ENCODE peak calls at places on chromosome 22, in seven cellular contexts. One of them, this sample, is unnamed.

GRCh38 chr22:17924735-17925727 is 99.3 kb downstream of the MICAL3 start:
- DNase-seq in stimulated activated CD4-positive, alpha-beta T cell treated with anti-CD3 and anti-CD28 coated beads, Interleukin-4, amount 100 ng/mL, for 48 hours: no peak
- DNase-seq in sciatic nerve: peak; percentile 45
- DNase-seq in NCI-H1092 treated with DMSO at 0.1 percent for 48 hours: no peak
- DNase-seq in stimulated activated CD8-positive, alpha-beta memory T cell treated with anti-CD3 and anti-CD28 coated beads, Interleukin-4, amount 100 ng/mL, for 1 hour: no peak
- DNase-seq in NCI-H524: no peak
- DNase-seq in glutamatergic neuron: no peak
- DNase-seq in this sample: no peak

GRCh38 chr22:39254789-39255298 is 10.1 kb upstream of the PDGFB start:
- DNase-seq in glutamatergic neuron: no peak
- DNase-seq in NCI-H524: no peak
- DNase-seq in stimulated activated CD8-positive, alpha-beta memory T cell treated with anti-CD3 and anti-CD28 coated beads, Interleukin-4, amount 100 ng/mL, for 1 hour: no peak
- DNase-seq in sciatic nerve: no peak
- DNase-seq in NCI-H1092 treated with DMSO at 0.1 percent for 48 hours: no peak
- DNase-seq in stimulated activated CD4-positive, alpha-beta T cell treated with anti-CD3 and anti-CD28 coated beads, Interleukin-4, amount 100 ng/mL, for 48 hours: no peak
- DNase-seq in this sample: no peak

GRCh38 chr22:49934144-49934890 is 15.9 kb downstream of the CRELD2 start:
- DNase-seq in glutamatergic neuron: no peak
- DNase-seq in stimulated activated CD8-positive, alpha-beta memory T cell treated with anti-CD3 and anti-CD28 coated beads, Interleukin-4, amount 100 ng/mL, for 1 hour: no peak
- DNase-seq in NCI-H524: peak; percentile 15
- DNase-seq in sciatic nerve: no peak
- DNase-seq in stimulated activated CD4-positive, alpha-beta T cell treated with anti-CD3 and anti-CD28 coated beads, Interleukin-4, amount 100 ng/mL, for 48 hours: no peak
- DNase-seq in NCI-H1092 treated with DMSO at 0.1 percent for 48 hours: no peak
- DNase-seq in this sample: no peak

GRCh38 chr22:27984001-27984695 is 65.1 kb upstream of the PITPNB start:
- DNase-seq in stimulated activated CD4-positive, alpha-beta T cell treated with anti-CD3 and anti-CD28 coated beads, Interleukin-4, amount 100 ng/mL, for 48 hours: no peak
- DNase-seq in glutamatergic neuron: no peak
- DNase-seq in NCI-H524: no peak
- DNase-seq in stimulated activated CD8-positive, alpha-beta memory T cell treated with anti-CD3 and anti-CD28 coated beads, Interleukin-4, amount 100 ng/mL, for 1 hour: no peak
- DNase-seq in sciatic nerve: no peak
- DNase-seq in NCI-H1092 treated with DMSO at 0.1 percent for 48 hours: no peak
- DNase-seq in this sample: no peak

GRCh38 chr22:22709719-22710445 is 65.5 kb downstream of the GGTLC2 start:
- DNase-seq in sciatic nerve: no peak
- DNase-seq in stimulated activated CD8-positive, alpha-beta memory T cell treated with anti-CD3 and anti-CD28 coated beads, Interleukin-4, amount 100 ng/mL, for 1 hour: no peak
- DNase-seq in glutamatergic neuron: no peak
- DNase-seq in stimulated activated CD4-positive, alpha-beta T cell treated with anti-CD3 and anti-CD28 coated beads, Interleukin-4, amount 100 ng/mL, for 48 hours: no peak
- DNase-seq in NCI-H524: peak; percentile 38
- DNase-seq in NCI-H1092 treated with DMSO at 0.1 percent for 48 hours: no peak
- DNase-seq in this sample: no peak

GRCh38 chr22:41305646-41306045 is 4.3 kb downstream of the ZC3H7B start:
- DNase-seq in sciatic nerve: no peak
- DNase-seq in glutamatergic neuron: no peak
- DNase-seq in NCI-H524: no peak
- DNase-seq in stimulated activated CD8-positive, alpha-beta memory T cell treated with anti-CD3 and anti-CD28 coated beads, Interleukin-4, amount 100 ng/mL, for 1 hour: no peak
- DNase-seq in stimulated activated CD4-positive, alpha-beta T cell treated with anti-CD3 and anti-CD28 coated beads, Interleukin-4, amount 100 ng/mL, for 48 hours: no peak
- DNase-seq in NCI-H1092 treated with DMSO at 0.1 percent for 48 hours: no peak
- DNase-seq in this sample: no peak

GRCh38 chr22:31295831-31296230 is 3.5 kb upstream of the PIK3IP1 start:
- DNase-seq in NCI-H1092 treated with DMSO at 0.1 percent for 48 hours: no peak
- DNase-seq in stimulated activated CD8-positive, alpha-beta memory T cell treated with anti-CD3 and anti-CD28 coated beads, Interleukin-4, amount 100 ng/mL, for 1 hour: no peak
- DNase-seq in glutamatergic neuron: no peak
- DNase-seq in NCI-H524: no peak
- DNase-seq in sciatic nerve: no peak
- DNase-seq in stimulated activated CD4-positive, alpha-beta T cell treated with anti-CD3 and anti-CD28 coated beads, Interleukin-4, amount 100 ng/mL, for 48 hours: no peak
- DNase-seq in this sample: no peak

GRCh38 chr22:17035246-17035645 is 27.2 kb upstream of the GAB4 start:
- DNase-seq in sciatic nerve: no peak
- DNase-seq in NCI-H524: peak; percentile 21
- DNase-seq in glutamatergic neuron: no peak
- DNase-seq in NCI-H1092 treated with DMSO at 0.1 percent for 48 hours: no peak
- DNase-seq in stimulated activated CD8-positive, alpha-beta memory T cell treated with anti-CD3 and anti-CD28 coated beads, Interleukin-4, amount 100 ng/mL, for 1 hour: no peak
- DNase-seq in stimulated activated CD4-positive, alpha-beta T cell treated with anti-CD3 and anti-CD28 coated beads, Interleukin-4, amount 100 ng/mL, for 48 hours: no peak
- DNase-seq in this sample: no peak

GRCh38 chr22:45170001-45170466 is 6.3 kb downstream of the NUP50 start:
- DNase-seq in glutamatergic neuron: no peak
- DNase-seq in stimulated activated CD8-positive, alpha-beta memory T cell treated with anti-CD3 and anti-CD28 coated beads, Interleukin-4, amount 100 ng/mL, for 1 hour: no peak
- DNase-seq in NCI-H524: no peak
- DNase-seq in stimulated activated CD4-positive, alpha-beta T cell treated with anti-CD3 and anti-CD28 coated beads, Interleukin-4, amount 100 ng/mL, for 48 hours: peak; percentile 16
- DNase-seq in NCI-H1092 treated with DMSO at 0.1 percent for 48 hours: no peak
- DNase-seq in sciatic nerve: no peak
- DNase-seq in this sample: no peak

GRCh38 chr22:42683599-42684283 is 34.5 kb upstream of the CYB5R3 start:
- DNase-seq in NCI-H1092 treated with DMSO at 0.1 percent for 48 hours: no peak
- DNase-seq in sciatic nerve: peak; percentile 72
- DNase-seq in NCI-H524: peak; percentile 44
- DNase-seq in stimulated activated CD4-positive, alpha-beta T cell treated with anti-CD3 and anti-CD28 coated beads, Interleukin-4, amount 100 ng/mL, for 48 hours: no peak
- DNase-seq in stimulated activated CD8-positive, alpha-beta memory T cell treated with anti-CD3 and anti-CD28 coated beads, Interleukin-4, amount 100 ng/mL, for 1 hour: no peak
- DNase-seq in glutamatergic neuron: peak; percentile 57
- DNase-seq in this sample: peak; percentile 33

GRCh38 chr22:48557473-48557872 is 1270.2 kb downstream of the BRD1 start:
- DNase-seq in stimulated activated CD8-positive, alpha-beta memory T cell treated with anti-CD3 and anti-CD28 coated beads, Interleukin-4, amount 100 ng/mL, for 1 hour: no peak
- DNase-seq in NCI-H524: no peak
- DNase-seq in stimulated activated CD4-positive, alpha-beta T cell treated with anti-CD3 and anti-CD28 coated beads, Interleukin-4, amount 100 ng/mL, for 48 hours: no peak
- DNase-seq in glutamatergic neuron: no peak
- DNase-seq in sciatic nerve: no peak
- DNase-seq in NCI-H1092 treated with DMSO at 0.1 percent for 48 hours: no peak
- DNase-seq in this sample: no peak

GRCh38 chr22:28759861-28760560 is 12.5 kb upstream of the CCDC117 start:
- DNase-seq in glutamatergic neuron: no peak
- DNase-seq in NCI-H1092 treated with DMSO at 0.1 percent for 48 hours: no peak
- DNase-seq in sciatic nerve: no peak
- DNase-seq in stimulated activated CD8-positive, alpha-beta memory T cell treated with anti-CD3 and anti-CD28 coated beads, Interleukin-4, amount 100 ng/mL, for 1 hour: no peak
- DNase-seq in NCI-H524: peak; percentile 67
- DNase-seq in stimulated activated CD4-positive, alpha-beta T cell treated with anti-CD3 and anti-CD28 coated beads, Interleukin-4, amount 100 ng/mL, for 48 hours: no peak
- DNase-seq in this sample: no peak

GRCh38 chr22:25114369-25115362 is 85.0 kb upstream of the CRYBB3 start:
- DNase-seq in sciatic nerve: no peak
- DNase-seq in NCI-H524: no peak
- DNase-seq in stimulated activated CD4-positive, alpha-beta T cell treated with anti-CD3 and anti-CD28 coated beads, Interleukin-4, amount 100 ng/mL, for 48 hours: no peak
- DNase-seq in glutamatergic neuron: no peak
- DNase-seq in NCI-H1092 treated with DMSO at 0.1 percent for 48 hours: no peak
- DNase-seq in stimulated activated CD8-positive, alpha-beta memory T cell treated with anti-CD3 and anti-CD28 coated beads, Interleukin-4, amount 100 ng/mL, for 1 hour: no peak
- DNase-seq in this sample: no peak